ENCODE peak calls at places on chromosomes 3 and 15, in eight cellular contexts. V is A549, Z is esophagus squamous epithelium, C is transverse colon, L is IMR-90, Q is ovary, U is HCT116, O is heart left ventricle. R is an unnamed sample.
A peak's percentile ranks its signal among the peaks of the same experiment; 100 is the strongest.

GRCh38 chr3:13587442-13587841 is 38.5 kb downstream of the FBLN2 start:
- DNase-seq in U (no peak), Z (no peak), Q (no peak), O (no peak), C (no peak), L (no peak), V (no peak), R (no peak)

GRCh38 chr3:60086811-60087210 is 1037.0 kb upstream of the CFAP20DC start:
- DNase-seq in L (peak; percentile 18), U (peak; percentile 32), O (no peak), Z (no peak), Q (no peak), C (no peak), V (no peak), R (no peak)

GRCh38 chr15:28994142-28994829 is 108.5 kb downstream of the APBA2 start:
- DNase-seq in O (no peak), L (no peak), Q (no peak), U (no peak), C (no peak), V (no peak), Z (no peak), R (no peak)

GRCh38 chr3:195285403-195285802 is 14.4 kb upstream of the XXYLT1 start:
- DNase-seq in Q (no peak), L (no peak), C (no peak), O (no peak), V (no peak), Z (no peak), U (no peak), R (no peak)

GRCh38 chr3:178291555-178291954 is 244.7 kb upstream of the KCNMB2 start:
- DNase-seq in V (no peak), Z (no peak), U (no peak), C (no peak), L (no peak), O (no peak), Q (no peak), R (peak; percentile 78)

GRCh38 chr15:40130799-40131502 is 22.3 kb upstream of the BMF start:
- DNase-seq in O (no peak), V (no peak), L (no peak), U (no peak), Q (no peak), Z (no peak), C (no peak), R (peak; percentile 15)

GRCh38 chr3:122519693-122520092 is 5.0 kb upstream of the KPNA1 start:
- DNase-seq in V (no peak), Q (no peak), O (no peak), Z (no peak), C (no peak), U (no peak), L (no peak), R (no peak)

GRCh38 chr15:93955197-93955596 is 276.2 kb upstream of the MCTP2 start:
- DNase-seq in U (no peak), Q (no peak), C (no peak), O (no peak), Z (no peak), V (no peak), L (no peak), R (no peak)

GRCh38 chr3:33438284-33438668 is 1.9 kb downstream of the UBP1 start:
- DNase-seq in Q (no peak), U (no peak), Z (no peak), O (no peak), V (peak; percentile 9), L (peak; percentile 66), C (no peak), R (no peak)

GRCh38 chr3:43389388-43390254 is 103.3 kb downstream of the SNRK start:
- DNase-seq in U (no peak), C (peak; percentile 47), V (no peak), L (peak; percentile 88), Z (peak; percentile 32), Q (no peak), O (peak; percentile 60), R (peak; percentile 59)

GRCh38 chr3:66822059-66823009 is 175.8 kb upstream of the KBTBD8 start:
- DNase-seq in V (peak; percentile 60), Z (no peak), O (peak; percentile 28), L (peak; percentile 67), Q (peak; percentile 39), C (peak; percentile 76), U (peak; percentile 64), R (peak; percentile 56)

GRCh38 chr3:47578691-47579632 is at the start of gene CSPG5:
- DNase-seq in O (peak; percentile 27), Z (no peak), L (no peak), C (peak; percentile 18), U (no peak), Q (peak; percentile 15), V (no peak), R (no peak)

GRCh38 chr15:49827311-49827710 is 206.5 kb downstream of the DTWD1 start:
- DNase-seq in Q (no peak), U (no peak), L (no peak), V (no peak), Z (no peak), C (no peak), O (no peak), R (no peak)

DNA sequence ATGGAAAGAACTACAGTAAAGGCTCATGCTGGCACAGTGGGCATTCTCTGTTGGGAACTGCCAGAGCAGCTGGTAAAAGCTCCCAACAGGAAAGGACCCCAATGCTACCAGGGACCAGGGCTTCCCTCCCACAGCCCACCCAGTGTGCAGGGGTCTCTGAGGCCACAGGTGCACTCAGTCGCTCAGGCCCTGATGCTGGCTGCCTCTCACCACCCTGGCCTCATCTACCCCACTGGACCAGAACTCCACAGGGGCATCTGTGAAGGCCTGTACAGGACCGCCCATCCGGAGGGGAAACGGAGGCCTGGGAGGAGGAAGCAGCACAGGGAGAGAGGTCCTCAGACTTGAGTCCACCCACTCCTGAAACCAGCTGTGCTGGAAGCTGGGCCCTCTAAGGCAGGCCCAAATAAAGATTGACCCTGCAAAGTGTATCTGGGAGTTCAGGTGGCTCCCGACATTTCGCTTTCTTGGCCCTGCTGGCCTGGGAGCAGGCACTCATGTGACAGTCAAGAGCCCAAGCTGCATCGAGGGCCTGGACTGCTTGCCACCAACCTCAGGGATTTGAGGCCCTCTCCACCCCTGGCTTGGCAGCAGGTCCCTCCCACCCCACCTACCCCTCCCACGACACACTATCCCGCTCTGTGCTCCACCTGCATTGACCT is 12.7 kb downstream of the KLF15 start:
- DNase-seq in O (no peak), L (no peak), Z (no peak), V (no peak), Q (no peak), U (no peak), C (peak; percentile 6), R (peak; percentile 11)
- H3K4me1 ChIP-seq in O (peaks cover 4% of the 10 kb centered on the region), L (no peaks in the 10 kb centered on the region), Z (peaks cover 4% of the 10 kb centered on the region), V (no peaks in the 10 kb centered on the region), Q (peaks cover 24% of the 10 kb centered on the region), U (no peaks in the 10 kb centered on the region), C (no peaks in the 10 kb centered on the region), R (no peaks in the 10 kb centered on the region)

GRCh38 chr3:16347548-16347947 is 82.5 kb downstream of the OXNAD1 start:
- DNase-seq in L (no peak), V (no peak), U (no peak), Q (no peak), Z (no peak), O (no peak), C (no peak), R (no peak)

GRCh38 chr3:16338124-16338523 is 73.1 kb downstream of the OXNAD1 start:
- DNase-seq in Z (no peak), C (peak; percentile 47), Q (no peak), V (no peak), L (no peak), U (no peak), O (no peak), R (no peak)

GRCh38 chr3:16346413-16347081 is 81.5 kb downstream of the OXNAD1 start:
- DNase-seq in Z (no peak), O (no peak), V (no peak), U (no peak), Q (no peak), L (no peak), C (no peak), R (no peak)

GRCh38 chr3:16338999-16339398 is 74.0 kb downstream of the OXNAD1 start:
- DNase-seq in U (no peak), L (peak; percentile 97), Z (no peak), V (peak; percentile 34), O (no peak), Q (no peak), C (no peak), R (peak; percentile 28)

GRCh38 chr3:16343101-16343500 is 78.1 kb downstream of the OXNAD1 start:
- DNase-seq in O (no peak), C (no peak), Q (no peak), U (no peak), Z (no peak), V (no peak), L (no peak), R (no peak)
- TF ChIP-seq POLR2A in O (no peak), C (no peak), Q (no peak), U (no peak), Z (no peak), V (no peak), L (no peak), R (no peak)

DNA sequence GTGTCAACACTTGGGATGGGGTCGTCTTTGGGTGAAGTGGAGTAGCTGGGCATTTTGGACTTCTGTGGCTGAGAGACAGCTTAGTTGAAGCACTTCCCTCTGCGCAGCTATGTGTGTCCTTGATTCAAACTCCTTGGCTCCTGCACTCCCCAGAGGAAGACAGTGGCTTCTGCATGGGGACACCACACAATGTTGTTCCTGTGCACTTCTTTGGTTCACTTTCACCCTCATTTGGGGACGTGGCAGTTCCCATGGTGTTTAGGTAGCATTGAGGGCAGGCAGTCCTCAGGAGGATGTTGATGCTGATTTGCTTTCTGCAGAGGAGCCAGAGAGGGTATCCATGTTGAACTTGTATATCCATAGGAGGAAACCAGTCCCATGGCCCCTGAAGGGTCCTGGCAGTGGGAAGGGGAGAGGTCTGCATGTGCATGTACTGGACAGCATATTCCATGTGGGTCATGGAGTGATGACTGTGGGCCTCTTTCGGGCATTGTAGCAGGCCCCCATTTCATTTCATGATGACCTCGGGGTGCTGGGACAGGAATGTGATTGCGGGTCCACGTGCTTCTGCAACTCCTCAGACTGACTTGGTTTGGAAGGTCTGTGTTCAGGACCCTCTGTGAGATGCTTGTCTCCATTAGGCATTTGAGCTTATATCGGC is 135.4 kb downstream of the SNRPN start:
- DNase-seq in L (no peak), U (no peak), C (no peak), V (no peak), Q (no peak), O (no peak), Z (no peak), R (peak; percentile 38)
- H3K9me3 ChIP-seq in L (peaks cover 62% of the 10 kb centered on the region), U (peaks cover 13% of the 10 kb centered on the region), C (peaks cover 36% of the 10 kb centered on the region), V (peaks cover 2% of the 10 kb centered on the region), Q (peaks cover 97% of the 10 kb centered on the region), O (peaks cover 9% of the 10 kb centered on the region), Z (peaks cover 100% of the 10 kb centered on the region), R (no peaks in the 10 kb centered on the region)

GRCh38 chr3:188442430-188442829 is 288.5 kb downstream of the LPP start:
- DNase-seq in U (no peak), C (no peak), L (no peak), Q (no peak), V (no peak), O (no peak), Z (no peak), R (no peak)

GRCh38 chr3:188437921-188438320 is 284.0 kb downstream of the LPP start:
- DNase-seq in V (no peak), Z (no peak), U (no peak), L (peak; percentile 31), O (no peak), C (no peak), Q (no peak), R (no peak)

GRCh38 chr3:188440563-188440962 is 286.6 kb downstream of the LPP start:
- DNase-seq in U (no peak), V (no peak), Z (no peak), L (no peak), O (no peak), Q (no peak), C (no peak), R (no peak)

GRCh38 chr3:188435266-188435665 is 281.3 kb downstream of the LPP start:
- DNase-seq in O (no peak), Z (no peak), C (no peak), V (no peak), L (no peak), U (no peak), Q (no peak), R (no peak)

GRCh38 chr3:188439080-188439479 is 285.1 kb downstream of the LPP start:
- DNase-seq in C (no peak), V (no peak), Q (no peak), O (no peak), Z (no peak), L (no peak), U (no peak), R (no peak)
- H3K4me1 ChIP-seq in C (no peaks in the 10 kb centered on the region), V (peaks cover 33% of the 10 kb centered on the region), Q (no peaks in the 10 kb centered on the region), O (peaks cover 4% of the 10 kb centered on the region), Z (peaks cover 8% of the 10 kb centered on the region), L (peaks cover 14% of the 10 kb centered on the region), U (peaks cover 11% of the 10 kb centered on the region), R (peaks cover 26% of the 10 kb centered on the region)

R was measured in adrenal gland.